ENCODE peak calls at places on chromosomes 12 and 14, in eight cellular contexts. N is lower lobe of right lung; S is H7; P is thyroid gland; Y is CD8-positive, alpha-beta memory T cell; G is fibroblast of lung; B is IMR-90; V is transverse colon. J is an unnamed sample.

GRCh38 chr12:646303-647038 is 16.8 kb downstream of the NINJ2 start:
- DNase-seq in N (no peak), S (peak; percentile 16), P (peak; percentile 62), Y (no peak), G (no peak), B (no peak), V (no peak), J (peak; percentile 65)

GRCh38 chr14:100334904-100335303 is 11.8 kb downstream of the SLC25A47 start:
- DNase-seq in N (peak; percentile 33), S (peak; percentile 11), P (no peak), Y (no peak), G (no peak), B (no peak), V (no peak), J (no peak)

GRCh38 chr12:98154850-98155249 is 360.5 kb upstream of the TMPO start:
- DNase-seq in N (no peak), S (peak; percentile 4), P (peak; percentile 57), Y (no peak), G (peak; percentile 61), B (no peak), V (no peak), J (no peak)

GRCh38 chr14:72049462-72049861 is 117.2 kb downstream of the RGS6 start:
- DNase-seq in N (no peak), S (no peak), P (no peak), Y (no peak), G (peak; percentile 0), B (no peak), V (no peak), J (no peak)

GRCh38 chr12:4274960-4275868 is 1.7 kb downstream of the CCND2 start:
- DNase-seq in N (no peak), S (peak; percentile 77), P (peak; percentile 27), Y (no peak), G (no peak), B (peak; percentile 13), V (no peak), J (peak; percentile 33)

GRCh38 chr12:46915082-46915481 is 89.3 kb upstream of the SLC38A4 start:
- DNase-seq in N (no peak), S (no peak), P (no peak), Y (no peak), G (peak; percentile 93), B (peak; percentile 90), V (no peak), J (no peak)

GRCh38 chr12:75750950-75751349 is 239.5 kb upstream of the KRR1 start:
- DNase-seq in N (no peak), S (no peak), P (no peak), Y (no peak), G (peak; percentile 91), B (peak; percentile 89), V (no peak), J (no peak)

GRCh38 chr12:123369209-123369608 is 4.6 kb upstream of the SBNO1 start:
- DNase-seq in N (no peak), S (no peak), P (no peak), Y (no peak), G (no peak), B (no peak), V (no peak), J (no peak)

GRCh38 chr12:102182635-102183034 is 15.0 kb downstream of the PMCH start:
- DNase-seq in N (no peak), S (no peak), P (no peak), Y (no peak), G (no peak), B (no peak), V (no peak), J (no peak)

GRCh38 chr12:104353012-104353981 is 49.8 kb downstream of the EID3 start:
- DNase-seq in N (no peak), S (no peak), P (no peak), Y (no peak), G (no peak), B (no peak), V (no peak), J (no peak)

GRCh38 chr14:73594491-73594890 is 2.8 kb downstream of the ACOT4 start:
- DNase-seq in N (no peak), S (no peak), P (no peak), Y (no peak), G (no peak), B (no peak), V (no peak), J (no peak)

GRCh38 chr12:46300906-46301305 is 32.1 kb upstream of the SLC38A1 start:
- DNase-seq in N (no peak), S (no peak), P (no peak), Y (no peak), G (no peak), B (peak; percentile 27), V (no peak), J (peak; percentile 52)

GRCh38 chr12:3611853-3612703 is 121.1 kb downstream of the PRMT8 start:
- DNase-seq in N (no peak), S (no peak), P (no peak), Y (no peak), G (no peak), B (no peak), V (no peak), J (peak; percentile 50)

GRCh38 chr14:99679996-99680395 is 4.1 kb upstream of the CYP46A1 start:
- DNase-seq in N (no peak), S (no peak), P (no peak), Y (no peak), G (no peak), B (no peak), V (no peak), J (no peak)

GRCh38 chr12:109833307-109834189 is at the start of gene TRPV4:
- DNase-seq in N (no peak), S (peak; percentile 95), P (peak; percentile 25), Y (no peak), G (peak; percentile 53), B (peak; percentile 23), V (no peak), J (peak; percentile 27)

GRCh38 chr12:113183030-113183589 is 2.2 kb downstream of the DDX54 start:
- DNase-seq in N (no peak), S (no peak), P (no peak), Y (no peak), G (no peak), B (no peak), V (no peak), J (no peak)

GRCh38 chr12:113184098-113184899 is 979 bp downstream of the DDX54 start:
- DNase-seq in N (peak; percentile 84), S (no peak), P (no peak), Y (no peak), G (no peak), B (no peak), V (no peak), J (no peak)

GRCh38 chr12:113179023-113179422 is 6.3 kb downstream of the DDX54 start:
- DNase-seq in N (no peak), S (no peak), P (no peak), Y (no peak), G (no peak), B (no peak), V (no peak), J (no peak)

GRCh38 chr12:113181975-113182374 is 3.3 kb downstream of the DDX54 start:
- DNase-seq in N (no peak), S (no peak), P (no peak), Y (no peak), G (no peak), B (no peak), V (no peak), J (no peak)

GRCh38 chr12:113180333-113180732 is 4.9 kb downstream of the DDX54 start:
- DNase-seq in N (no peak), S (no peak), P (no peak), Y (no peak), G (no peak), B (peak; percentile 15), V (no peak), J (no peak)
- H3K36me3 ChIP-seq in N (peaks cover 63% of the 10 kb centered on the region), S (peaks cover 46% of the 10 kb centered on the region), P (peaks cover 50% of the 10 kb centered on the region), Y (peaks cover 45% of the 10 kb centered on the region), G (peaks cover 9% of the 10 kb centered on the region), B (peaks cover 40% of the 10 kb centered on the region), V (no peaks in the 10 kb centered on the region), J (peaks cover 9% of the 10 kb centered on the region)

GRCh38 chr12:8941691-8942478 is 7.6 kb downstream of the M6PR start:
- DNase-seq in N (no peak), S (no peak), P (no peak), Y (no peak), G (no peak), B (no peak), V (no peak), J (no peak)
- H3K36me3 ChIP-seq in N (peaks cover 74% of the 10 kb centered on the region), S (peaks cover 37% of the 10 kb centered on the region), P (peaks cover 55% of the 10 kb centered on the region), Y (peaks cover 50% of the 10 kb centered on the region), G (peaks cover 21% of the 10 kb centered on the region), B (peaks cover 33% of the 10 kb centered on the region), V (no peaks in the 10 kb centered on the region), J (peaks cover 7% of the 10 kb centered on the region)

GRCh38 chr14:28936601-28937000 is 170.0 kb downstream of the FOXG1 start:
- DNase-seq in N (no peak), S (no peak), P (no peak), Y (no peak), G (no peak), B (no peak), V (no peak), J (no peak)
- H3K36me3 ChIP-seq in N (no peaks in the 10 kb centered on the region), S (no peaks in the 10 kb centered on the region), P (no peaks in the 10 kb centered on the region), Y (no peaks in the 10 kb centered on the region), G (no peaks in the 10 kb centered on the region), B (no peaks in the 10 kb centered on the region), V (no peaks in the 10 kb centered on the region), J (no peaks in the 10 kb centered on the region)

GRCh38 chr14:77804592-77804991 is 4.7 kb downstream of the ADCK1 start:
- DNase-seq in N (no peak), S (peak; percentile 75), P (no peak), Y (no peak), G (no peak), B (no peak), V (peak; percentile 31), J (no peak)

GRCh38 chr14:77800814-77801213 is 905 bp downstream of the ADCK1 start:
- DNase-seq in N (no peak), S (no peak), P (no peak), Y (no peak), G (no peak), B (no peak), V (no peak), J (no peak)

GRCh38 chr14:77809011-77809410 is 9.1 kb downstream of the ADCK1 start:
- DNase-seq in N (no peak), S (no peak), P (no peak), Y (no peak), G (no peak), B (no peak), V (no peak), J (no peak)

GRCh38 chr14:77808250-77808649 is 8.3 kb downstream of the ADCK1 start:
- DNase-seq in N (no peak), S (no peak), P (no peak), Y (no peak), G (no peak), B (no peak), V (no peak), J (no peak)

GRCh38 chr14:77805703-77806102 is 5.8 kb downstream of the ADCK1 start:
- DNase-seq in N (no peak), S (no peak), P (no peak), Y (no peak), G (no peak), B (no peak), V (no peak), J (no peak)
- H3K36me3 ChIP-seq in N (no peaks in the 10 kb centered on the region), S (no peaks in the 10 kb centered on the region), P (no peaks in the 10 kb centered on the region), Y (no peaks in the 10 kb centered on the region), G (no peaks in the 10 kb centered on the region), B (no peaks in the 10 kb centered on the region), V (no peaks in the 10 kb centered on the region), J (no peaks in the 10 kb centered on the region)